ENCODE peak calls at places on chromosomes 11 and 22, in six cellular contexts. E, A, S, K, T and Y are unnamed samples.

GRCh38 chr22:50530280-50530856 is 556 bp upstream of the TYMP start:
- DNase-seq in E (peak), A (peak), S (no peak), K (no peak), T (peak), Y (no peak)

GRCh38 chr11:83865636-83866461 is 579.7 kb upstream of the CCDC90B start:
- DNase-seq in E (no peak), A (no peak), S (no peak), K (peak), T (peak), Y (no peak)

GRCh38 chr22:29753808-29754657 is 12.8 kb downstream of the ZMAT5 start:
- DNase-seq in E (no peak), A (no peak), S (no peak), K (no peak), T (no peak), Y (no peak)

GRCh38 chr22:47928626-47929025 is 1166.2 kb downstream of the TBC1D22A start:
- DNase-seq in E (no peak), A (no peak), S (no peak), K (peak), T (no peak), Y (no peak)

GRCh38 chr11:121337078-121337477 is 44.5 kb downstream of the SC5D start:
- DNase-seq in E (no peak), A (no peak), S (no peak), K (no peak), T (no peak), Y (no peak)

GRCh38 chr22:24703101-24703500 is 71.4 kb downstream of the PIWIL3 start:
- DNase-seq in E (no peak), A (no peak), S (no peak), K (no peak), T (peak), Y (no peak)

GRCh38 chr22:49621601-49622210 is 206.0 kb downstream of the BRD1 start:
- DNase-seq in E (no peak), A (no peak), S (no peak), K (no peak), T (no peak), Y (no peak)

GRCh38 chr22:49509016-49509415 is 318.7 kb downstream of the BRD1 start:
- DNase-seq in E (no peak), A (no peak), S (no peak), K (no peak), T (no peak), Y (no peak)